ENCODE peak calls at places on chromosomes 16 and 17, in seven cellular contexts. J is stimulated activated naive CD4-positive, alpha-beta T cell; I is HTR-8/SVneo; E is A549; V is ELR; Y is NCI-H510A; R is B cell. G is an unnamed sample.

GRCh38 chr17:46764709-46765401 is 53.6 kb downstream of the WNT3 start:
- DNase-seq in J (no peak), I (peak), E (no peak), V (peak), Y (no peak), R (no peak), G (peak)

GRCh38 chr17:80942360-80943345 is 49.0 kb upstream of the CHMP6 start:
- DNase-seq in J (no peak), I (no peak), E (no peak), V (no peak), Y (no peak), R (no peak), G (peak)

GRCh38 chr17:82941021-82942001 is 101.5 kb upstream of the ZNF750 start:
- DNase-seq in J (no peak), I (no peak), E (no peak), V (no peak), Y (no peak), R (no peak), G (no peak)

GRCh38 chr17:37650419-37651003 is 7.3 kb upstream of the DDX52 start:
- DNase-seq in J (no peak), I (peak), E (peak), V (peak), Y (peak), R (no peak), G (no peak)

GRCh38 chr17:16215002-16215272 is 397 bp downstream of the NCOR1 start:
- DNase-seq in J (no peak), I (peak), E (peak), V (peak), Y (peak), R (no peak), G (no peak)

GRCh38 chr17:38761612-38762011 is 9.1 kb downstream of the PSMB3 start:
- DNase-seq in J (no peak), I (no peak), E (peak), V (peak), Y (no peak), R (peak), G (no peak)

GRCh38 chr16:73713817-73714495 is 582.7 kb upstream of the PSMD7 start:
- DNase-seq in J (no peak), I (peak), E (peak), V (peak), Y (no peak), R (no peak), G (no peak)

GRCh38 chr16:4338125-4338582 is 13.0 kb downstream of the PAM16 start:
- DNase-seq in J (no peak), I (no peak), E (no peak), V (no peak), Y (no peak), R (no peak), G (no peak)

GRCh38 chr17:46916211-46916610 is 6.7 kb upstream of the GOSR2 start:
- DNase-seq in J (no peak), I (peak), E (no peak), V (peak), Y (no peak), R (no peak), G (no peak)

GRCh38 chr17:79942591-79943353 is 92.9 kb downstream of the TBC1D16 start:
- DNase-seq in J (no peak), I (no peak), E (no peak), V (peak), Y (no peak), R (peak), G (no peak)

GRCh38 chr16:85687651-85688471 is 893 bp downstream of the GINS2 start:
- DNase-seq in J (no peak), I (no peak), E (no peak), V (no peak), Y (no peak), R (peak), G (no peak)

GRCh38 chr16:1071009-1071408 is 1.5 kb upstream of the SSTR5 start:
- DNase-seq in J (no peak), I (no peak), E (no peak), V (no peak), Y (no peak), R (no peak), G (no peak)

GRCh38 chr17:60305141-60305540 is 86.8 kb downstream of the USP32 start:
- DNase-seq in J (peak), I (no peak), E (peak), V (peak), Y (no peak), R (peak), G (no peak)

GRCh38 chr17:10316986-10317834 is 55.6 kb downstream of the MYH13 start:
- DNase-seq in J (no peak), I (peak), E (peak), V (peak), Y (no peak), R (peak), G (peak)

GRCh38 chr17:38701504-38702165 is 3.4 kb upstream of the MLLT6 start:
- DNase-seq in J (peak), I (peak), E (peak), V (peak), Y (peak), R (peak), G (no peak)

GRCh38 chr17:9484789-9485188 is 90.8 kb downstream of the STX8 start:
- DNase-seq in J (no peak), I (no peak), E (no peak), V (peak), Y (no peak), R (no peak), G (no peak)

GRCh38 chr17:8289103-8289397 is 580 bp downstream of the RANGRF start:
- DNase-seq in J (no peak), I (no peak), E (no peak), V (no peak), Y (no peak), R (no peak), G (peak)

GRCh38 chr16:24774510-24774909 is 45.1 kb downstream of the TNRC6A start:
- DNase-seq in J (no peak), I (no peak), E (no peak), V (no peak), Y (no peak), R (no peak), G (no peak)

GRCh38 chr16:84478172-84478948 is 26.1 kb downstream of the MEAK7 start:
- DNase-seq in J (no peak), I (peak), E (no peak), V (peak), Y (no peak), R (no peak), G (no peak)

GRCh38 chr17:7207120-7208001 is 12.3 kb downstream of the DLG4 start:
- DNase-seq in J (no peak), I (no peak), E (no peak), V (no peak), Y (no peak), R (peak), G (peak)

GRCh38 chr17:35731239-35731931 is at the start of gene RASL10B:
- DNase-seq in J (peak), I (peak), E (no peak), V (peak), Y (no peak), R (peak), G (peak)

GRCh38 chr17:7712111-7712771 is 5.3 kb upstream of the DNAH2 start:
- DNase-seq in J (no peak), I (no peak), E (no peak), V (no peak), Y (no peak), R (no peak), G (no peak)

GRCh38 chr17:36534881-36535668 is at the start of gene PIGW:
- DNase-seq in J (peak), I (peak), E (peak), V (peak), Y (peak), R (peak), G (peak)

GRCh38 chr17:48597775-48598631 is 4.4 kb upstream of the HOXB5 start:
- DNase-seq in J (peak), I (peak), E (no peak), V (no peak), Y (peak), R (peak), G (no peak)

GRCh38 chr16:65922923-65923322 is 443.6 kb upstream of the CDH5 start:
- DNase-seq in J (no peak), I (no peak), E (no peak), V (no peak), Y (no peak), R (no peak), G (no peak)

GRCh38 chr16:67546761-67547422 is 15.4 kb upstream of the CTCF start:
- DNase-seq in J (peak), I (peak), E (peak), V (peak), Y (no peak), R (peak), G (peak)

GRCh38 chr16:68781784-68782183 is 44.7 kb downstream of the CDH1 start:
- DNase-seq in J (no peak), I (no peak), E (no peak), V (no peak), Y (no peak), R (no peak), G (no peak)

GRCh38 chr16:27819881-27820610 is 243.5 kb downstream of the GSG1L start:
- DNase-seq in J (no peak), I (no peak), E (no peak), V (no peak), Y (no peak), R (no peak), G (no peak)

GRCh38 chr17:1878419-1879121 is 48.8 kb downstream of the RPA1 start:
- DNase-seq in J (no peak), I (no peak), E (no peak), V (peak), Y (no peak), R (no peak), G (no peak)

GRCh38 chr17:65797101-65797500 is 235.7 kb upstream of the AXIN2 start:
- DNase-seq in J (no peak), I (no peak), E (no peak), V (peak), Y (no peak), R (no peak), G (no peak)

GRCh38 chr17:35449371-35449931 is 885 bp upstream of the SLFN13 start:
- DNase-seq in J (no peak), I (no peak), E (no peak), V (peak), Y (no peak), R (peak), G (no peak)

GRCh38 chr16:11582157-11582814 is 4.4 kb downstream of the LITAF start:
- DNase-seq in J (no peak), I (no peak), E (no peak), V (no peak), Y (no peak), R (no peak), G (no peak)

GRCh38 chr17:64032081-64032480 is 11.6 kb upstream of the ICAM2 start:
- DNase-seq in J (no peak), I (no peak), E (no peak), V (peak), Y (no peak), R (no peak), G (no peak)

GRCh38 chr16:80167657-80168056 is 373.1 kb upstream of the DYNLRB2 start:
- DNase-seq in J (no peak), I (no peak), E (no peak), V (peak), Y (peak), R (no peak), G (no peak)

GRCh38 chr16:89691986-89692569 is 5.6 kb downstream of the CDK10 start:
- DNase-seq in J (no peak), I (no peak), E (no peak), V (no peak), Y (no peak), R (no peak), G (peak)

GRCh38 chr16:12078405-12079245 is 102.1 kb downstream of the SNX29 start:
- DNase-seq in J (no peak), I (no peak), E (no peak), V (no peak), Y (no peak), R (no peak), G (no peak)

GRCh38 chr17:78951967-78952551 is 26.9 kb upstream of the TIMP2 start:
- DNase-seq in J (no peak), I (no peak), E (no peak), V (no peak), Y (no peak), R (no peak), G (no peak)

G was measured in pancreas.